ENCODE peak calls at places on chromosomes 1 and 21, in five cellular contexts. D, S, T, N and L are unnamed samples.

GRCh38 chr1:81407463-81407862 is 393.3 kb upstream of the ADGRL2 start:
- DNase-seq in D (no peak), S (no peak), T (no peak), N (no peak), L (no peak)

GRCh38 chr1:197976368-197976767 is 59.2 kb downstream of the LHX9 start:
- DNase-seq in D (no peak), S (no peak), T (no peak), N (no peak), L (no peak)

GRCh38 chr1:221292652-221293051 is 413.4 kb downstream of the HLX start:
- DNase-seq in D (no peak), S (peak), T (no peak), N (no peak), L (no peak)

GRCh38 chr1:95179205-95180001 is 54.6 kb upstream of the RWDD3 start:
- DNase-seq in D (no peak), S (no peak), T (no peak), N (no peak), L (no peak)

GRCh38 chr1:17684810-17685209 is 70.3 kb upstream of the ACTL8 start:
- DNase-seq in D (no peak), S (no peak), T (peak), N (no peak), L (no peak)

GRCh38 chr1:227894306-227894721 is 53.4 kb downstream of the WNT9A start:
- DNase-seq in D (peak), S (no peak), T (no peak), N (peak), L (no peak)

GRCh38 chr1:169106921-169107672 is 607 bp downstream of the ATP1B1 start:
- DNase-seq in D (no peak), S (peak), T (peak), N (no peak), L (no peak)

GRCh38 chr21:17513214-17514123 is 626 bp downstream of the CXADR start:
- DNase-seq in D (peak), S (peak), T (peak), N (peak), L (peak)

GRCh38 chr1:19043579-19044443 is 87.3 kb upstream of the IFFO2 start:
- DNase-seq in D (no peak), S (peak), T (no peak), N (no peak), L (peak)

GRCh38 chr21:42319368-42319767 is 4.2 kb upstream of the TFF3 start:
- DNase-seq in D (no peak), S (no peak), T (no peak), N (peak), L (peak)

GRCh38 chr1:117235863-117236465 is 25.2 kb upstream of the VTCN1 start:
- DNase-seq in D (no peak), S (no peak), T (no peak), N (no peak), L (no peak)

GRCh38 chr1:4367230-4367629 is 287.2 kb upstream of the AJAP1 start:
- DNase-seq in D (no peak), S (no peak), T (no peak), N (no peak), L (no peak)

GRCh38 chr1:159015440-159015909 is 5.8 kb downstream of the IFI16 start:
- DNase-seq in D (no peak), S (no peak), T (no peak), N (peak), L (peak)

GRCh38 chr1:244654284-244655038 is 1.5 kb downstream of the DESI2 start:
- DNase-seq in D (no peak), S (no peak), T (no peak), N (no peak), L (no peak)

GRCh38 chr1:8312235-8313218 is 5.4 kb upstream of the SLC45A1 start:
- DNase-seq in D (no peak), S (no peak), T (no peak), N (no peak), L (no peak)

GRCh38 chr1:218165687-218166088 is 119.4 kb upstream of the RRP15 start:
- DNase-seq in D (no peak), S (no peak), T (peak), N (no peak), L (no peak)

GRCh38 chr1:115949156-115949555 is 27.2 kb upstream of the SLC22A15 start:
- DNase-seq in D (no peak), S (no peak), T (no peak), N (no peak), L (no peak)

GRCh38 chr1:207644852-207645631 is at the start of gene CR1L:
- DNase-seq in D (peak), S (peak), T (peak), N (peak), L (peak)

GRCh38 chr1:108962681-108963051 is 618 bp downstream of the CLCC1 start:
- DNase-seq in D (no peak), S (peak), T (no peak), N (peak), L (no peak)

GRCh38 chr1:192475329-192475728 is 100.2 kb upstream of the RGS1 start:
- DNase-seq in D (no peak), S (no peak), T (no peak), N (no peak), L (no peak)

GRCh38 chr1:114111731-114112661 is 41.7 kb downstream of the SYT6 start:
- DNase-seq in D (no peak), S (no peak), T (no peak), N (no peak), L (no peak)

GRCh38 chr21:44647222-44647552 is 973 bp downstream of the KRTAP10-11 start:
- DNase-seq in D (no peak), S (no peak), T (peak), N (no peak), L (no peak)

GRCh38 chr1:155006601-155007101 is 4.0 kb downstream of the ZBTB7B start:
- DNase-seq in D (no peak), S (no peak), T (peak), N (peak), L (no peak)

GRCh38 chr1:162301696-162302095 is 75.0 kb downstream of the SPATA46 start:
- DNase-seq in D (no peak), S (no peak), T (no peak), N (no peak), L (no peak)

GRCh38 chr1:204477036-204477740 is 17.4 kb downstream of the PIK3C2B start:
- DNase-seq in D (no peak), S (no peak), T (no peak), N (no peak), L (peak)

GRCh38 chr1:51728611-51729155 is 111.8 kb downstream of the OSBPL9 start:
- DNase-seq in D (peak), S (peak), T (peak), N (no peak), L (no peak)

GRCh38 chr1:153122831-153123421 is 9.6 kb upstream of the SPRR2F start:
- DNase-seq in D (peak), S (peak), T (peak), N (no peak), L (peak)

GRCh38 chr1:58899581-58900271 is 115.9 kb upstream of the JUN start:
- DNase-seq in D (no peak), S (no peak), T (no peak), N (no peak), L (no peak)

GRCh38 chr1:109500886-109501285 is 7.0 kb downstream of the CYB561D1 start:
- DNase-seq in D (no peak), S (no peak), T (no peak), N (no peak), L (no peak)

GRCh38 chr1:23369335-23370013 is at the start of gene ZNF436:
- DNase-seq in D (peak), S (no peak), T (peak), N (peak), L (peak)

GRCh38 chr1:1630191-1630964 is 1.6 kb upstream of the MMP23B start:
- DNase-seq in D (peak), S (peak), T (peak), N (peak), L (peak)

GRCh38 chr1:10033359-10033845 is 644 bp downstream of the UBE4B start:
- DNase-seq in D (peak), S (peak), T (peak), N (no peak), L (no peak)

GRCh38 chr1:100145116-100145515 is 12.2 kb downstream of the TRMT13 start:
- DNase-seq in D (no peak), S (no peak), T (no peak), N (no peak), L (no peak)

GRCh38 chr1:234608720-234609527 is 1.1 kb downstream of the IRF2BP2 start:
- DNase-seq in D (peak), S (peak), T (peak), N (peak), L (peak)

GRCh38 chr1:234608026-234608719 is 1.8 kb downstream of the IRF2BP2 start:
- DNase-seq in D (peak), S (peak), T (peak), N (peak), L (peak)

GRCh38 chr1:234605983-234606730 is 3.8 kb downstream of the IRF2BP2 start:
- DNase-seq in D (no peak), S (no peak), T (no peak), N (peak), L (no peak)

GRCh38 chr1:234606731-234607090 is 3.3 kb downstream of the IRF2BP2 start:
- DNase-seq in D (no peak), S (no peak), T (no peak), N (no peak), L (no peak)

GRCh38 chr1:234607091-234608025 is 2.6 kb downstream of the IRF2BP2 start:
- DNase-seq in D (peak), S (peak), T (peak), N (peak), L (no peak)
- TF ChIP-seq CTCF in D (no peak), S (no peak), T (peak), N (peak), L (no peak)

GRCh38 chr1:90550616-90551406 is 166.3 kb downstream of the BARHL2 start:
- DNase-seq in D (no peak), S (peak), T (peak), N (no peak), L (no peak)
- TF ChIP-seq CTCF in D (no peak), S (no peak), T (peak), N (no peak), L (no peak)

GRCh38 chr1:84782311-84782771 is 92.1 kb upstream of the SSX2IP start:
- DNase-seq in D (peak), S (peak), T (peak), N (peak), L (peak)
- TF ChIP-seq CTCF in D (peak), S (peak), T (peak), N (peak), L (peak)

GRCh38 chr1:5415621-5416020 is 576.6 kb downstream of the NPHP4 start:
- DNase-seq in D (no peak), S (no peak), T (peak), N (no peak), L (no peak)
- TF ChIP-seq CTCF in D (no peak), S (no peak), T (peak), N (no peak), L (no peak)

GRCh38 chr1:201653883-201654282 is 115.0 kb downstream of the NAV1 start:
- DNase-seq in D (no peak), S (no peak), T (no peak), N (no peak), L (no peak)

GRCh38 chr1:201655910-201656669 is 117.2 kb downstream of the NAV1 start:
- DNase-seq in D (no peak), S (no peak), T (no peak), N (no peak), L (no peak)

GRCh38 chr1:201653238-201653637 is 114.3 kb downstream of the NAV1 start:
- DNase-seq in D (no peak), S (no peak), T (peak), N (no peak), L (no peak)

GRCh38 chr1:201656670-201657032 is 117.7 kb downstream of the NAV1 start:
- DNase-seq in D (no peak), S (no peak), T (no peak), N (no peak), L (no peak)

DNA sequence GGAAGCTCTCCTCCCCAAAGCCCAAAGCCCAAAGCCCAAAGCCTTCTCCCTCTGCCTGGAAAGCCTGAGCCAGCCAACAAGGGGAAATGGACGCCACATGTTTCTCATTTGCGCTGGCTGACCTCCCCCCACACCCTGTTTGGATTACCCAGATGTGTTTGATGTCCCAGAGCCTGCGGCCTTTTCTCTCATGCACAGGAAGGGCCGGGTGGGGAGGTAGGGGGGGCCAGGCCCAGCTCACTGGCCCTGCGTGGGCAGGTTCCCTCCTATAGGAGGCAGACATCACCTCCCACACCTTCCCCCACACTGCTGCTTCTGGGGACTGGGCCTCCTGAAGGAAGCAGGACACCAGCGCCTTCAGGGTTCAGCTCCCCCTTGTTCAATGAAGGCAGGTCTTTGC is 116.3 kb downstream of the NAV1 start:
- DNase-seq in D (no peak), S (peak), T (peak), N (no peak), L (no peak)
- TF ChIP-seq CTCF in D (no peak), S (no peak), T (peak), N (no peak), L (no peak)